ENCODE peak calls at places on chromosomes 4 and X, in eight cellular contexts. A is progenitor cell of endocrine pancreas; P is stimulated activated CD8-positive, alpha-beta memory T cell treated with anti-CD3 and anti-CD28 coated beads, Interleukin-2, amount 100 ng/mL, for 48 hours; F is ascending aorta; L is GM19239; W is kidney tubule cell; D is transverse colon; K is GM23338. X is an unnamed sample.

GRCh38 chr4:156547439-156547838 is 424.2 kb downstream of the PDGFC start:
- DNase-seq in W (peak; percentile 86), F (no peak), A (no peak), K (no peak), L (no peak), P (no peak), D (no peak), X (no peak)

GRCh38 chrX:85503258-85504158 is 124.0 kb upstream of the POF1B start:
- DNase-seq in K (no peak), L (no peak), P (no peak), W (no peak), D (peak; percentile 15), A (no peak), F (no peak), X (no peak)

GRCh38 chr4:29311231-29311630 is 1408.9 kb upstream of the PCDH7 start:
- DNase-seq in A (no peak), K (no peak), P (no peak), L (no peak), F (no peak), W (no peak), D (no peak), X (no peak)

GRCh38 chr4:78242071-78242470 is 184.9 kb downstream of the FRAS1 start:
- DNase-seq in P (no peak), A (no peak), D (no peak), W (peak; percentile 30), L (no peak), K (no peak), F (no peak), X (no peak)

GRCh38 chr4:38166082-38166481 is 205.9 kb downstream of the PTTG2 start:
- DNase-seq in K (peak; percentile 48), P (no peak), F (peak; percentile 55), A (no peak), W (no peak), L (no peak), D (no peak), X (no peak)

GRCh38 chrX:108230562-108230961 is 139.0 kb downstream of the ATG4A start:
- DNase-seq in K (no peak), P (no peak), F (no peak), L (no peak), A (no peak), W (no peak), D (no peak), X (no peak)

GRCh38 chr4:116016201-116016600 is 902.8 kb upstream of the NDST4 start:
- DNase-seq in D (no peak), L (no peak), P (no peak), W (peak; percentile 81), K (peak; percentile 12), A (no peak), F (no peak), X (no peak)

GRCh38 chr4:155383541-155383940 is 6.8 kb upstream of the MAP9 start:
- DNase-seq in L (no peak), W (no peak), D (no peak), P (no peak), A (no peak), F (no peak), K (no peak), X (no peak)

GRCh38 chr4:81635747-81636146 is 164.0 kb upstream of the RASGEF1B start:
- DNase-seq in P (no peak), D (peak; percentile 80), K (no peak), W (peak; percentile 89), F (peak; percentile 62), L (peak; percentile 17), A (no peak), X (no peak)

GRCh38 chr4:3766791-3767561 is 791 bp downstream of the ADRA2C start:
- DNase-seq in P (no peak), D (no peak), K (peak; percentile 89), F (peak; percentile 80), A (no peak), L (peak; percentile 52), W (peak; percentile 5), X (no peak)

GRCh38 chrX:9379697-9380551 is 84.9 kb upstream of the TBL1X start:
- DNase-seq in A (no peak), L (no peak), K (no peak), P (no peak), D (peak; percentile 37), W (peak; percentile 64), F (no peak), X (no peak)

GRCh38 chrX:53598169-53598568 is 88.3 kb downstream of the HUWE1 start:
- DNase-seq in P (no peak), K (no peak), A (no peak), L (no peak), W (no peak), F (no peak), D (no peak), X (no peak)

GRCh38 chr4:71356924-71357663 is 18.3 kb downstream of the SLC4A4 start:
- DNase-seq in P (no peak), A (no peak), F (no peak), L (no peak), W (no peak), K (no peak), D (no peak), X (no peak)

GRCh38 chrX:99301990-99302389 is 1108.1 kb downstream of the PCDH19 start:
- DNase-seq in P (no peak), K (peak; percentile 49), D (no peak), W (peak; percentile 16), A (no peak), L (no peak), F (no peak), X (no peak)

GRCh38 chr4:19329077-19329476 is 922.6 kb upstream of the SLIT2 start:
- DNase-seq in W (no peak), F (no peak), A (no peak), K (no peak), L (no peak), P (no peak), D (no peak), X (no peak)

GRCh38 chr4:110681381-110681780 is 58.5 kb upstream of the PITX2 start:
- DNase-seq in D (no peak), K (no peak), F (no peak), P (no peak), A (no peak), L (no peak), W (peak; percentile 17), X (no peak)

GRCh38 chr4:70737006-70737405 is 15.2 kb downstream of the RUFY3 start:
- DNase-seq in W (no peak), P (no peak), D (no peak), L (no peak), F (no peak), K (no peak), A (no peak), X (no peak)

GRCh38 chr4:146379744-146380143 is 142.0 kb downstream of the SLC10A7 start:
- DNase-seq in W (peak; percentile 57), K (no peak), F (no peak), D (no peak), P (no peak), A (no peak), L (no peak), X (no peak)

GRCh38 chr4:163540977-163541376 is 46.5 kb downstream of the TMA16 start:
- DNase-seq in D (no peak), P (no peak), F (no peak), A (no peak), L (no peak), K (no peak), W (peak; percentile 63), X (no peak)

GRCh38 chr4:114924311-114924710 is 189.1 kb downstream of the NDST4 start:
- DNase-seq in W (no peak), K (peak; percentile 81), D (no peak), A (no peak), L (no peak), F (no peak), P (no peak), X (no peak)

GRCh38 chr4:8646296-8647093 is 53.9 kb downstream of the CPZ start:
- DNase-seq in P (no peak), L (no peak), A (no peak), K (no peak), F (peak; percentile 34), D (no peak), W (no peak), X (peak; percentile 1)

GRCh38 chr4:104491396-104491821 is 3.3 kb downstream of the CXXC4 start:
- DNase-seq in F (peak; percentile 68), W (no peak), A (peak; percentile 51), P (peak; percentile 5), L (no peak), D (peak; percentile 47), K (peak; percentile 64), X (no peak)

GRCh38 chrX:30653415-30654131 is at the start of gene GK:
- DNase-seq in K (peak; percentile 12), F (no peak), L (no peak), D (peak; percentile 19), W (peak; percentile 14), A (no peak), P (no peak), X (no peak)

GRCh38 chr4:1406946-1407656 is 859 bp upstream of the NKX1-1 start:
- DNase-seq in P (no peak), W (no peak), L (no peak), D (no peak), K (peak; percentile 34), A (no peak), F (no peak), X (no peak)

GRCh38 chrX:112851161-112851779 is 10.6 kb upstream of the AMOT start:
- DNase-seq in F (no peak), D (no peak), P (no peak), W (no peak), A (no peak), L (peak; percentile 43), K (no peak), X (no peak)

GRCh38 chr4:2368779-2369437 is 49.5 kb downstream of the ZFYVE28 start:
- DNase-seq in L (no peak), W (no peak), F (peak; percentile 18), K (no peak), D (no peak), A (no peak), P (no peak), X (no peak)

GRCh38 chr4:57078685-57079521 is 31.3 kb downstream of the IGFBP7 start:
- DNase-seq in W (peak; percentile 92), F (no peak), K (peak; percentile 85), P (no peak), L (no peak), A (no peak), D (no peak), X (no peak)

GRCh38 chrX:70481424-70481823 is 36.8 kb downstream of the DLG3 start:
- DNase-seq in F (no peak), K (no peak), W (peak; percentile 50), A (no peak), L (no peak), D (no peak), P (no peak), X (no peak)